ENCODE peak calls at places on chromosomes 6 and 20, in five cellular contexts. J is HCT116, U is neural progenitor cell, D is OCI-LY7, E is hepatocyte. G is an unnamed sample.
A peak's percentile ranks its signal among the peaks of the same experiment; 100 is the strongest.

GRCh38 chr20:38290829-38291581 is 13.0 kb upstream of the BPI start:
- DNase-seq in E (peak; percentile 59), D (no peak), U (peak; percentile 77), J (no peak), G (peak; percentile 73)

GRCh38 chr6:18388942-18389341 is 1.8 kb downstream of the RNF144B start:
- DNase-seq in U (no peak), D (peak; percentile 20), J (no peak), E (no peak), G (peak; percentile 89)

GRCh38 chr6:39225946-39226437 is 3.3 kb downstream of the KCNK5 start:
- DNase-seq in U (no peak), J (no peak), E (peak; percentile 3), D (no peak), G (no peak)

GRCh38 chr6:17242087-17242486 is 39.1 kb upstream of the RBM24 start:
- DNase-seq in E (no peak), U (no peak), J (no peak), D (no peak), G (no peak)

GRCh38 chr20:52291109-52291508 is 99.5 kb upstream of the ZFP64 start:
- DNase-seq in D (no peak), J (no peak), U (peak; percentile 14), E (no peak), G (no peak)

GRCh38 chr20:41423026-41423425 is 56.4 kb upstream of the EMILIN3 start:
- DNase-seq in U (no peak), D (no peak), J (no peak), E (no peak), G (no peak)

GRCh38 chr20:63101781-63102719 is 95.3 kb upstream of the BHLHE23 start:
- DNase-seq in E (peak; percentile 44), D (no peak), U (peak; percentile 63), J (no peak), G (peak; percentile 68)

GRCh38 chr20:41783423-41784220 is 165.4 kb upstream of the CHD6 start:
- DNase-seq in U (no peak), J (no peak), E (peak; percentile 8), D (no peak), G (no peak)

GRCh38 chr20:20199338-20200160 is 147.2 kb downstream of the CFAP61 start:
- DNase-seq in E (no peak), J (no peak), U (peak; percentile 38), D (no peak), G (no peak)

DNA sequence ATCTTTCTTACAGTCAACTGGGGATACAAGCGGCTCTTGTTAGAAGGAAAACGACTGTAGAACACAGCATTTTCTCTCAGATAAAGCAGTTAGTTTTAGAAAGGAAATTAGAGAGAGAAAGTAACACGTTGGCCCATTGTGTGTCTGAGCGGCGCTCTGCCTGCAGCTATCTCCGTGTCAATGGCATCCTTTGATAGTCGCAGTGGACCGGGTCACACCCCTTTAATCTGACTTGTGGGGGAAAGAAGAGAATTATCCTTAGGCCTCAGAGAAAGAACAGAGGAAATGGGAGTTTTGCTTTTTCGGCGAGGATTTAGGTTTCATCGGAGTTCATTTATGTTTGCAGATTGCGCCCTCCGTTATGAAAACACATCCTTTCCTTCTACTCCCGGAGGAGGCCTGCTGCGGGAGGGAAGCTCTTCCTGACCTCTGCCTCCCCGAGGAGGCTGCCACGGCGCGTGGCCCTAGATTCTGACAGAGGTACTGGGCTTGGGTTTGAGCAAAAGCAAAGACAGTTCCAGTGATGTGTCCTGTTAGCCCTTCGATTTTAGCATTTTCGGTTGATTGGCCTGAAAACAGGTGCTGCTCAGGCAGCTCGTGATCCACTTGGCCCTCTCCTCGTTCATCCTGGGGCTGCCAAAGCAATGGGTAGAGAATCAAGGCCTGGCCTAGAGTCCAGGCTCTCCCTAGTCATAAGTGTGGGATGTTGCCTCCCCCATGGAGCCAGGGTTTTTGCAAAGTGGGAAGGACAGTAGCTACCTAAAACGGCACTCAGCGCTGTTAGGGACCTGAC is 74.9 kb downstream of the ZDHHC14 start:
- DNase-seq in J (no peak), E (no peak), U (peak; percentile 59), D (no peak), G (no peak)
- H2AFZ ChIP-seq in J (no peak overlapping the region), E (no peak overlapping the region), U (no peak overlapping the region), D (no peak overlapping the region), G (no peak overlapping the region)

DNA sequence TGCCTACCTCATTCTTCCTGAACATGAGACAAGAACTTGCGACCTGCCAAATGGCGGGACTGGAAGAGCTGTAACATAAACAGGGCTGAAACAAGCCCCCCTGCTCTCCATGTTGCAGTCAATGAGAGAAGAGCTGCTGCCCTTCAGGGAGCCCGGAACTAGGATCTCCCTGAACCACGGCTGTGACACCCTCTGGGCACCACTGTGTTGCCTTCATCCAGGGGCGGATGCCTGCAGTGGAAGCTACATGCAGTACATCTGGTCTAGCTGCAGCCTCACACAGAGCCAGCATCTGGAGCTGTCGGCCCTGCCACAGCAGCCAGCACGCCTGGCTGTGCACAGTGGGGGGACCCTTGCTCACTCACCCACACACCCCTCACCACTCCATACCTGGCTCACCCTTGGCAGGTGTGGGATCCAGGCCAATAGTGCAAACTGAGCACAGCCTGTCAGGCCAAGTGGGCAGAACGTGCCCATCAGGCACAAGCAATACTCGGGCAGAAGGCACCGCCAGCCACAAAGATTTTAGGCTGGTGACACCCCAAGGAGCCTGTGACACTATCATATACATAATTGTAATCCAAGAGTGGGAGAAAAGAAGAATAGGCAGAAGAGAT is 451.3 kb downstream of the HTR1B start:
- DNase-seq in U (no peak), E (no peak), J (no peak), D (no peak), G (no peak)
- TF ChIP-seq EZH2phosphoT487 in U (no peak), E (no peak), J (no peak), D (no peak), G (no peak)

DNA sequence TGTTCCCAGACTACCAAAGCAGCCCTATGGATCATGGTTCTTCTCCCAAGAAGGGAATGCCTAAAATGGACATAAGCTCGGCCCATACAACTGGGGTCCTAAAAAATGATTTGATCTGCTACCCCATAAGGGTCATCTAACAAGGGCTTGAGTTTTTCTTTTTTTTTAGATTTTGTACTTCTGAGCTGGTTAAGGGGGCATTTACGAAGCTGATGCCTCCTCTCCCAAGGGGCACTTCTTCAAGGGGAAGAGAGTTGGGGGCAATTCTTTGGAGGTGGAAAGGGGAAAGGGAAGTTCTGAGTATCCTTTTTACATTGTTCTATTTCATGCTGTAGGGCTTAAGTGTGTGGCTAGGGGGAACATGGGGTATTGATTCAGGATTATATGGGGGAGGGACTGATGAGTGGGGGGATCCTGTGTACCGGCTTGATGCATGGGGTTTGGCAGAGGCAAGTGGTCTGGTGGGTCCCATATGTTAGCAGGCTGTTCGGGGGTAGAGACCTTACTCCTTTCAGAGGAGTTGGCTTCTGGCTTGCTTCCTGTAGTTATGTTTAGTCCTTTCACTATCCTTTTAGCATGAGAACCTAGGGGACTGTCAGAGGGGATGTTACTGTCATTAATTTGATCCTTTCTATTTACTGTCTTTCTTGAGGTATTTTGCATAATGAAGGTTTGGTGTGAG is 8.1 kb upstream of the ZNFX1 start:
- DNase-seq in E (no peak), D (no peak), U (no peak), J (no peak), G (no peak)
- H3K9me3 ChIP-seq in E (no peaks in the 10 kb centered on the region), D (no peaks in the 10 kb centered on the region), U (no peaks in the 10 kb centered on the region), J (no peaks in the 10 kb centered on the region), G (no peaks in the 10 kb centered on the region)

DNA sequence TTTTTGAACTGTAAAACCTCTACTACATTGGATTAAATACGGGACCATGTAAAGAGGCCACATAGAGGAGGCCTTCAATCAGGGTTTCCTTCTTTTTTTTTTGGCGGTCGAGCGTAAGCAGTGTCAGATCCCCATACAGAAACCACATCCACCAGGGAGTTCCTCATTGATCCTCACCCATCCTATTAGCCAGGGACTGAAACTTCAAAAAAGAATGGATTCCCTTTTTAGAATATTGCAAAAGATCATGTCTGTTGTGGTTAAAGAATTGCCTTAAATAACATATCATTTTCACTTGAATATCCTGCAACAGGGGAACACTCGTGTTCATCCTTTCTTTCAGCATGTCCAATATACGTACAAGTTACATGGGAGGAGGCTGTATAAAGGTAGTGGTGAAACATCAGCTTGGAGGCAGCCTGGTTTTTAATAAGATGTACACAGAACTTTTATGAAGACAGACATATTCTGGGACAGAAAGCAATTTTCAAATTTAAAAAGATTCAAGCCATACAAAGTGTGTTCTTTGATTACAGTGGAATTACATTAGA is 96.1 kb downstream of the PPP1R14C start:
- DNase-seq in U (no peak), E (no peak), D (no peak), J (no peak), G (no peak)
- H2AFZ ChIP-seq in U (no peak overlapping the region), E (no peak overlapping the region), D (no peak overlapping the region), J (no peak overlapping the region), G (peak overlapping the region; percentile 66)

GRCh38 chr20:49747707-49748524 is 34.2 kb upstream of the B4GALT5 start:
- DNase-seq in E (peak; percentile 66), J (no peak), D (no peak), U (no peak), G (peak; percentile 78)
- TF ChIP-seq EZH2phosphoT487 in E (no peak), J (no peak), D (no peak), U (no peak), G (no peak)

G was measured in GM23248.